ENCODE peak calls at places on chromosome 18, in six cellular contexts. W is cardiac fibroblast; N is astrocyte of the spinal cord; L is endothelial cell; J is CD4-positive, alpha-beta T cell; Q is adrenal gland. D is an unnamed sample.

GRCh38 chr18:42508683-42509347 is 553.8 kb downstream of the PIK3C3 start:
- DNase-seq in Q (no peak), W (no peak), J (no peak), L (no peak), N (no peak), D (no peak)

GRCh38 chr18:484749-485464 is 15.6 kb downstream of the COLEC12 start:
- DNase-seq in Q (no peak), W (no peak), N (no peak), J (no peak), L (no peak), D (no peak)

GRCh38 chr18:63374520-63374919 is 7.5 kb upstream of the KDSR start:
- DNase-seq in Q (no peak), L (no peak), W (peak), N (no peak), J (no peak), D (no peak)

GRCh38 chr18:80006726-80007125 is 18.4 kb upstream of the TXNL4A start:
- DNase-seq in J (no peak), L (no peak), Q (no peak), W (no peak), N (no peak), D (no peak)

GRCh38 chr18:27185025-27185763 is at the start of gene CHST9:
- DNase-seq in N (no peak), W (no peak), J (no peak), L (peak), Q (no peak), D (peak)

GRCh38 chr18:49728542-49728941 is 84.8 kb downstream of the ACAA2 start:
- DNase-seq in N (peak), W (peak), L (peak), Q (no peak), J (no peak), D (no peak)

GRCh38 chr18:59354731-59355130 is 4.3 kb downstream of the LMAN1 start:
- DNase-seq in J (no peak), N (no peak), L (no peak), Q (no peak), W (peak), D (no peak)

GRCh38 chr18:25621144-25621543 is 269.2 kb upstream of the ZNF521 start:
- DNase-seq in W (no peak), J (no peak), Q (no peak), L (no peak), N (no peak), D (no peak)

GRCh38 chr18:39198376-39198775 is 1632.8 kb upstream of the CELF4 start:
- DNase-seq in Q (no peak), W (no peak), N (peak), L (no peak), J (no peak), D (no peak)

GRCh38 chr18:61901334-61901986 is 8.7 kb upstream of the RNF152 start:
- DNase-seq in J (peak), Q (peak), L (peak), N (peak), W (peak), D (peak)

GRCh38 chr18:76859474-76860339 is 37.4 kb downstream of the ZNF236 start:
- DNase-seq in N (no peak), J (no peak), W (no peak), Q (no peak), L (no peak), D (no peak)

DNA sequence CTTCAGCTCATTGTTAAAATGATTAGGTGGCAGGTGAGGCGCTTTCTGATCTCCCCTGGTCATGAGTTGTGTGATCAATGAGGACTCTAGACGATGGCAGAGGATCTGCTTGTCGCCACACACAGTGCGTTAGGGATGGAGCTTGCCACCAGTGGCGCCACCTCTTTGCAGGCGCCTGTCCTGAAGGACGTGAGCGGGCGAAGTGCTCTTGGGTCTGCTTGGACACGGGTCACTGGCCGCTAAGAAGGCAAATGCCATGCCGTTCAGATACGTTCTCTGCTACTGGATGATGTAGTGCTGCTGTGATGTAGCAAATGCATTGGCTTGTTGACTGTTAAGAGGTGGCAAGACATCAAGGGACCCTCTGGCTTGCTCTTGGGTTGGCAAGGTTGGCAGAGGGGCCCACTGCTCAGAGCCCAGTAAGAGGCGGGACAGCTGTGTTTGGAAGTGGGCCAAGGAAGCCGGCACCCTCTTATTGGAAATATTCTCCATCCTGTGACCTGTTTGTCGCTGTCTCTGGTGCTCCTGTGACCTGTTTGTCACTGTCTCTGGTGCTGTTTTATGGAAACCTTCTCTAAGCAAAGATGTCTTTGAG is 14.5 kb downstream of the LDLRAD4 start:
- DNase-seq in W (no peak), Q (no peak), L (no peak), J (no peak), N (no peak), D (no peak)
- TF ChIP-seq CTCF in W (no peak), Q (no peak), L (no peak), J (no peak), N (no peak), D (no peak)

DNA sequence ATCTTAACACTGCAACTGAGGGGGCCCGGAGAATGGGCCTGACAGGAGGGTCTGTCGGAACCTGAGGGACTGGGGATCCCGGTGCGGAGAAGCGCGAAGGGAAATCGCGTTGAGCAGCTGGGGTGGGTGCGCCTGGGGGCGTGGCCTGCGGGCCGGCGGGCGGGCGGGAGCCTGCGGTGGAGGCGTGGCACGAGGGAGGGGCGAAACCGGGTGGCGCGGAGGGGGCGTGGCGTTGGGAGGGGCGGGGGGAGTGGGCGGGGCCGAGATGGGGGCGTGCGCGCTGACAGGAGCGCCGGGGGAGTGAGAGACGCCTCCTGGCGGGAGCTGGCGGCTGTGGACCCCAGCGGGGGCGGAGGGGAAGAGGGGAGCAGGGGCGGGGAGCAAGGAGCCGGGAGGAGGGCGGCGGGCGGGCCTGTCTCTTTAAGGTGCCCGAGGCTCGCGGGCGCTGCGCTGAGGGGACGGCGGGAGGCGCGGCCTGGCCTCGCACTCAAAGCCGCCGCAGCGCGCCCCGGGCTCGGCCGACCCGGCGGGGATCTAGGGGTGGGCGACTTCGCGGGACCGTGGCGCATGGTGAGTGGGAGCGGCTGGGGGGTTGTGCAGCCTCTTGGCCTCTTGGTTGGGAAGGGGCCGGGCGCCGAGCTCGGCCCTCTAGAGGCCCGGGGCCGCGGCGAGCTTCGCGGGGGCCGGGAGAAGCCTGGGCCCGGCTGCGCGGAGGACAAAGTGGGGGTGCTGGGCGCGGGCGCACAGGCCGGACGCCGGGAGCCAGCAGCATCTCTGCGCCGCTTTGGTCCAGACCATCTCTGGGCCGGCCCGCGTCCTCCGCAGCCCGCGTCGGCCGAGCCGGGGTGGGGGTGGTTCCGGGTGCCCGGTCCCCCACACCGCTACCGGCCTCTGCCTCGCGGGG is at the start of gene TWSG1:
- DNase-seq in Q (peak), L (peak), N (peak), J (peak), W (peak), D (peak)
- TF ChIP-seq CTCF in Q (peak), L (peak), N (peak), J (peak), W (peak), D (peak)

DNA sequence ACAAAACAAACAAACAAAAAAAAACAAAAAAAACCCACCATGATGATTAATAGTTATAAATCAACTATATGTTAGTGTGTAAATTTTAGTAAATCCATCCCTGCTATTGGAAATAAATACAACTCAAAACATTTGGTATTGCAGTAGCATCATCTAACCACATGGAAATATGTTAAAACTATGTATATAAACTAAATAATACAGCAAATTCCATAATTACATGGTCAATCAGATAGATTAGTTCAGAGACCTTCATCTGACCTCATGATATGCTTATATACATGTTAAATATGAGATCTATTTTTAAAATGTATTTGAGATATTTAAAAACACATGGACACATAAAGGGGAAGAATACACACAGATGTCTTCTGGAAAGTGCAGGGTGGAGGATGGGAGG is 384.2 kb downstream of the TMX3 start:
- DNase-seq in W (no peak), Q (no peak), L (no peak), N (no peak), J (no peak), D (no peak)
- TF ChIP-seq CTCF in W (no peak), Q (no peak), L (peak), N (no peak), J (no peak), D (peak)

GRCh38 chr18:74457743-74458465 is 796 bp upstream of the DIPK1C start:
- DNase-seq in L (no peak), J (no peak), N (no peak), Q (no peak), W (no peak), D (no peak)

GRCh38 chr18:74460825-74461224 is 3.7 kb upstream of the DIPK1C start:
- DNase-seq in J (no peak), Q (no peak), W (no peak), N (no peak), L (no peak), D (no peak)

GRCh38 chr18:74457043-74457742 is at the start of gene DIPK1C:
- DNase-seq in N (peak), J (no peak), L (peak), W (no peak), Q (no peak), D (no peak)

GRCh38 chr18:74456409-74457042 is 582 bp downstream of the DIPK1C start:
- DNase-seq in W (no peak), L (peak), J (no peak), Q (no peak), N (no peak), D (no peak)

DNA sequence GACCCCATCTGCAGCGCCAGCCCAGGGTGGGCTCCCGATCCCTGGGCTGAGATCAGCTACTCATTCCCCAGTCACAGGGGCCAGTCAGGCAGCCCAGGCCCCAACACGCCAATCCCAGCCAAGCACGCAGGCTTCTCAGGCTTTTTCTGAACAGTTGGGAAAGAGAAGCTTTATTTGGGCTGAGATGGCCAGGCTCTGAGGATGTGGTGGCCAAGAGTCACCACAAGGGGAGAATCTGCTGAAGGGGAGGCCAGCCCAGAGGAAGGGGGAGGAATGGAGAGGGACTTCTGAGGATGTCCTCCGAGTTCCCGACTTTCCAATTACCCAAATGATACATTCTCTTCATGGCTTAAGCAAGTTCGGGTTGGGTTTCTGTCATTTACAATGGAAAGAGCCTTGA is 2.8 kb upstream of the DIPK1C start:
- DNase-seq in J (no peak), W (no peak), Q (no peak), N (no peak), L (peak), D (no peak)
- TF ChIP-seq CTCF in J (no peak), W (peak), Q (no peak), N (peak), L (peak), D (peak)

GRCh38 chr18:47899107-47899840 is 31.2 kb downstream of the SMAD2 start:
- DNase-seq in N (no peak), W (no peak), L (no peak), J (no peak), Q (no peak), D (no peak)
- TF ChIP-seq CTCF in N (no peak), W (no peak), L (no peak), J (no peak), Q (no peak), D (peak)

DNA sequence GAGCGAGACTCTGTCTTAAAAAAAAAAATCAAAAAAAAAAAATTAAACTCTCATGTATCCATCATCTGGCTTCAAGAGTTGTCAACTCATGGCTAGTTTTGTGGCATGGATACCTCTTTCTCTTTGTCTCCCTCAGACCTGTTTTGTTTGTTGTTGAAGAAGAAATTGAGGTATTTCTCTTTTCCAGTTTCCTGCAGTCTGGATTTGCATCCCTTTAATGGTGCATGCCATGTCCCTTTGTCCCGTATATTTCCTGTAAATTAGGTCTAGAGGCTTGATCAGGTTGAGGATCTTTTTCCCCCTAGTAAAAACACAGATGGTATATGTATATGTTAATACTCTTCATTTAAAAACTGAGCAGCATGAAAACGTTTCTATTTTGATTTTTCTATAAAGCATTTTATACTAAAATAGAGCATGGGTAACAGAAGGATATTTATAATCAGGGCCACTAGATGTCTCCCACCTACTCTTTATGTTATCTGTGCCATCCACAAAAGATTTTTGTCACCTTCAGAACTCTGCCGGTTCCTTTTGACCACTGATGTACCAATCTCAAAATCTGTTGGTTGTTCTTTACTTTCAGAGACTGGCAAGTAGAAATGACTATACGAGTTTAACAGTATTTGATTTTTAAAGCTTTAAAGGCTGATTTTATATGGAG is 80.1 kb downstream of the GALNT1 start:
- DNase-seq in Q (no peak), W (no peak), L (no peak), J (no peak), N (no peak), D (no peak)
- TF ChIP-seq CTCF in Q (no peak), W (peak), L (no peak), J (no peak), N (no peak), D (no peak)

D was measured in progenitor cell of endocrine pancreas.